ENCODE peak calls at places on chromosomes 16 and 17, in six cellular contexts. One of them, this sample, is unnamed.

GRCh38 chr17:74637912-74638311 is 14.4 kb upstream of the CD300E start:
- DNase-seq in effector CD4-positive, alpha-beta T cell: no peak
- DNase-seq in activated CD4-positive, alpha-beta T cell treated with anti-CD3 and anti-CD28 coated beads for 36 hours: no peak
- DNase-seq in EL: no peak
- DNase-seq in HAP-1: no peak
- DNase-seq in neuronal stem cell: no peak
- DNase-seq in this sample: no peak

GRCh38 chr16:83689385-83689831 is 118.4 kb upstream of the HSBP1 start:
- DNase-seq in effector CD4-positive, alpha-beta T cell: no peak
- DNase-seq in activated CD4-positive, alpha-beta T cell treated with anti-CD3 and anti-CD28 coated beads for 36 hours: peak; percentile 28
- DNase-seq in EL: peak; percentile 97
- DNase-seq in HAP-1: no peak
- DNase-seq in neuronal stem cell: no peak
- DNase-seq in this sample: no peak

GRCh38 chr16:30660424-30661251 is 2.4 kb downstream of the FBRS start:
- DNase-seq in effector CD4-positive, alpha-beta T cell: peak; percentile 76
- DNase-seq in activated CD4-positive, alpha-beta T cell treated with anti-CD3 and anti-CD28 coated beads for 36 hours: peak; percentile 91
- DNase-seq in EL: peak; percentile 36
- DNase-seq in HAP-1: no peak
- DNase-seq in neuronal stem cell: no peak
- DNase-seq in this sample: no peak

GRCh38 chr17:14925498-14925897 is 339.6 kb downstream of the PMP22 start:
- DNase-seq in effector CD4-positive, alpha-beta T cell: no peak
- DNase-seq in activated CD4-positive, alpha-beta T cell treated with anti-CD3 and anti-CD28 coated beads for 36 hours: no peak
- DNase-seq in EL: no peak
- DNase-seq in HAP-1: no peak
- DNase-seq in neuronal stem cell: no peak
- DNase-seq in this sample: no peak

GRCh38 chr16:54847207-54847606 is 83.5 kb upstream of the IRX5 start:
- DNase-seq in effector CD4-positive, alpha-beta T cell: no peak
- DNase-seq in activated CD4-positive, alpha-beta T cell treated with anti-CD3 and anti-CD28 coated beads for 36 hours: no peak
- DNase-seq in EL: no peak
- DNase-seq in HAP-1: no peak
- DNase-seq in neuronal stem cell: no peak
- DNase-seq in this sample: no peak

GRCh38 chr17:43403846-43404245 is 5.1 kb downstream of the ARL4D start:
- DNase-seq in effector CD4-positive, alpha-beta T cell: no peak
- DNase-seq in activated CD4-positive, alpha-beta T cell treated with anti-CD3 and anti-CD28 coated beads for 36 hours: no peak
- DNase-seq in EL: no peak
- DNase-seq in HAP-1: no peak
- DNase-seq in neuronal stem cell: no peak
- DNase-seq in this sample: peak; percentile 43

GRCh38 chr17:51510940-51511339 is 250.6 kb downstream of the UTP18 start:
- DNase-seq in effector CD4-positive, alpha-beta T cell: no peak
- DNase-seq in activated CD4-positive, alpha-beta T cell treated with anti-CD3 and anti-CD28 coated beads for 36 hours: no peak
- DNase-seq in EL: no peak
- DNase-seq in HAP-1: no peak
- DNase-seq in neuronal stem cell: no peak
- DNase-seq in this sample: no peak

GRCh38 chr16:2524339-2524938 is 4.3 kb downstream of the AMDHD2 start:
- DNase-seq in effector CD4-positive, alpha-beta T cell: no peak
- DNase-seq in activated CD4-positive, alpha-beta T cell treated with anti-CD3 and anti-CD28 coated beads for 36 hours: no peak
- DNase-seq in EL: no peak
- DNase-seq in HAP-1: no peak
- DNase-seq in neuronal stem cell: no peak
- DNase-seq in this sample: no peak

GRCh38 chr16:87897563-87898505 is 28.5 kb upstream of the SLC7A5 start:
- DNase-seq in effector CD4-positive, alpha-beta T cell: peak; percentile 25
- DNase-seq in activated CD4-positive, alpha-beta T cell treated with anti-CD3 and anti-CD28 coated beads for 36 hours: peak; percentile 81
- DNase-seq in EL: no peak
- DNase-seq in HAP-1: no peak
- DNase-seq in neuronal stem cell: no peak
- DNase-seq in this sample: no peak

GRCh38 chr16:19916064-19916463 is 31.4 kb upstream of the GPRC5B start:
- DNase-seq in effector CD4-positive, alpha-beta T cell: no peak
- DNase-seq in activated CD4-positive, alpha-beta T cell treated with anti-CD3 and anti-CD28 coated beads for 36 hours: no peak
- DNase-seq in EL: no peak
- DNase-seq in HAP-1: no peak
- DNase-seq in neuronal stem cell: no peak
- DNase-seq in this sample: no peak

GRCh38 chr17:61427567-61427966 is 24.7 kb upstream of the TBX4 start:
- DNase-seq in effector CD4-positive, alpha-beta T cell: no peak
- DNase-seq in activated CD4-positive, alpha-beta T cell treated with anti-CD3 and anti-CD28 coated beads for 36 hours: no peak
- DNase-seq in EL: no peak
- DNase-seq in HAP-1: no peak
- DNase-seq in neuronal stem cell: no peak
- DNase-seq in this sample: no peak

GRCh38 chr16:49969356-49970030 is 55.5 kb upstream of the CNEP1R1 start:
- DNase-seq in effector CD4-positive, alpha-beta T cell: no peak
- DNase-seq in activated CD4-positive, alpha-beta T cell treated with anti-CD3 and anti-CD28 coated beads for 36 hours: no peak
- DNase-seq in EL: no peak
- DNase-seq in HAP-1: no peak
- DNase-seq in neuronal stem cell: no peak
- DNase-seq in this sample: peak; percentile 35

GRCh38 chr16:19389246-19389645 is 28.4 kb upstream of the TMC5 start:
- DNase-seq in effector CD4-positive, alpha-beta T cell: peak; percentile 7
- DNase-seq in activated CD4-positive, alpha-beta T cell treated with anti-CD3 and anti-CD28 coated beads for 36 hours: peak; percentile 74
- DNase-seq in EL: peak; percentile 34
- DNase-seq in HAP-1: no peak
- DNase-seq in neuronal stem cell: peak; percentile 14
- DNase-seq in this sample: peak; percentile 73